ENCODE peak calls at places on chromosomes 2 and 18, in nine cellular contexts. One of them, this sample, is unnamed.

GRCh38 chr2:150705767-150706166 is 218.3 kb upstream of the RND3 start:
- DNase-seq in body of pancreas: no peak
- DNase-seq in aorta: no peak
- DNase-seq in cardiac fibroblast: no peak
- DNase-seq in neuronal stem cell: no peak
- DNase-seq in HL-60: no peak
- DNase-seq in pancreas: no peak
- DNase-seq in PC-3: peak
- DNase-seq in heart right ventricle: no peak
- DNase-seq in this sample: no peak

GRCh38 chr2:187434342-187434785 is 13.7 kb downstream of the CALCRL start:
- DNase-seq in body of pancreas: no peak
- DNase-seq in aorta: no peak
- DNase-seq in cardiac fibroblast: peak
- DNase-seq in neuronal stem cell: no peak
- DNase-seq in HL-60: no peak
- DNase-seq in pancreas: no peak
- DNase-seq in PC-3: no peak
- DNase-seq in heart right ventricle: no peak
- DNase-seq in this sample: no peak

GRCh38 chr2:40352321-40353099 is 99.4 kb downstream of the SLC8A1 start:
- DNase-seq in body of pancreas: no peak
- DNase-seq in aorta: no peak
- DNase-seq in cardiac fibroblast: peak
- DNase-seq in neuronal stem cell: no peak
- DNase-seq in HL-60: no peak
- DNase-seq in pancreas: no peak
- DNase-seq in PC-3: peak
- DNase-seq in heart right ventricle: no peak
- DNase-seq in this sample: no peak

GRCh38 chr18:61865466-61866165 is 27.2 kb downstream of the RNF152 start:
- DNase-seq in body of pancreas: no peak
- DNase-seq in aorta: no peak
- DNase-seq in cardiac fibroblast: peak
- DNase-seq in neuronal stem cell: no peak
- DNase-seq in HL-60: no peak
- DNase-seq in pancreas: no peak
- DNase-seq in PC-3: no peak
- DNase-seq in heart right ventricle: no peak
- DNase-seq in this sample: no peak

GRCh38 chr2:203400805-203401585 is 72.8 kb downstream of the ABI2 start:
- DNase-seq in body of pancreas: no peak
- DNase-seq in aorta: no peak
- DNase-seq in cardiac fibroblast: no peak
- DNase-seq in neuronal stem cell: no peak
- DNase-seq in HL-60: no peak
- DNase-seq in pancreas: no peak
- DNase-seq in PC-3: peak
- DNase-seq in heart right ventricle: no peak
- DNase-seq in this sample: no peak

GRCh38 chr2:97706112-97706511 is 7.3 kb upstream of the ZAP70 start:
- DNase-seq in body of pancreas: no peak
- DNase-seq in aorta: no peak
- DNase-seq in cardiac fibroblast: no peak
- DNase-seq in neuronal stem cell: no peak
- DNase-seq in HL-60: no peak
- DNase-seq in pancreas: no peak
- DNase-seq in PC-3: no peak
- DNase-seq in heart right ventricle: no peak
- DNase-seq in this sample: no peak

GRCh38 chr18:75129717-75130477 is 79.0 kb downstream of the PTGR3 start:
- DNase-seq in body of pancreas: no peak
- DNase-seq in aorta: no peak
- DNase-seq in cardiac fibroblast: no peak
- DNase-seq in neuronal stem cell: no peak
- DNase-seq in HL-60: no peak
- DNase-seq in pancreas: no peak
- DNase-seq in PC-3: no peak
- DNase-seq in heart right ventricle: no peak
- DNase-seq in this sample: peak

GRCh38 chr18:59063912-59064311 is 75.8 kb upstream of the SEC11C start:
- DNase-seq in body of pancreas: no peak
- DNase-seq in aorta: no peak
- DNase-seq in cardiac fibroblast: no peak
- DNase-seq in neuronal stem cell: no peak
- DNase-seq in HL-60: no peak
- DNase-seq in pancreas: no peak
- DNase-seq in PC-3: no peak
- DNase-seq in heart right ventricle: no peak
- DNase-seq in this sample: no peak

GRCh38 chr2:178845565-178846457 is 38.6 kb upstream of the TTN start:
- DNase-seq in body of pancreas: no peak
- DNase-seq in aorta: no peak
- DNase-seq in cardiac fibroblast: peak
- DNase-seq in neuronal stem cell: no peak
- DNase-seq in HL-60: no peak
- DNase-seq in pancreas: no peak
- DNase-seq in PC-3: peak
- DNase-seq in heart right ventricle: no peak
- DNase-seq in this sample: no peak

DNA sequence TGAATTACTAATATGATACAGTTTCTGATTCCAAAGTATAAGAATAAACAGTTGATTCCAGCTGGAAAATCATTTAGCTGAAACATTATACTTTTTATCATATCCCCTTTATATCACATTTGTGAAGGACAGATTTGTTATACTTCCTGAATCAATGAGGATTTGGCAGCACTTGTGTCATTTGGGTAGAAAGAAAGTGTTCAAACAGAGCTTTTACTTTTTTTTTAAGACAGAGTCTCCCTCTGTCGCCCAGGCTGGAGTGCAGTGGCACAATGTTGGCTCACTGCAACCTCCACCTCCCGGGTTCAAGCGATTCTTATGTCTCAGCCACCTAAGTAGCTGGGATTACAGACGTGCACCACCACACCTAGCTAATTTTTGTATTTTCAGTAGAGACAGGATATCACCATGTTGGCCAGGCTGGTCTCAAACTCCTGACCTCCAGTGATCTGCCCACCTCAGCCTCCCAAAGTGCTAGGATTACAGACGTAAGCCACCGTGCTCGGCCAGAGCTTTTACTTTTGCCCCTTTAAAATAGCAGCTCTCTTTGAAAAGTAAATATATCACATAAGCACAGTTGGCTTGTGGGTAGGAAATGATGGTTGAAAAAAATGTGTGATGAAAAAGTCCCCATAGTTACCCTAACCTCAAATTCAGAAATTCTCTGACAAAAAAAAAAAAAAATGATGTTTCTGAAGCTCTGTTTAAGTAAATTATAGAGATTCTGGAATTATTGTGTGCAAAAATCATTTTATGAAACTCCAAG is 95.2 kb downstream of the DTNA start:
- DNase-seq in body of pancreas: no peak
- DNase-seq in aorta: no peak
- DNase-seq in cardiac fibroblast: no peak
- DNase-seq in neuronal stem cell: no peak
- DNase-seq in HL-60: no peak
- DNase-seq in pancreas: no peak
- DNase-seq in PC-3: no peak
- DNase-seq in heart right ventricle: no peak
- DNase-seq in this sample: no peak
- H3K4me3 ChIP-seq in body of pancreas: no peak
- H3K4me3 ChIP-seq in aorta: no peak
- H3K4me3 ChIP-seq in cardiac fibroblast: no peak
- H3K4me3 ChIP-seq in neuronal stem cell: no peak
- H3K4me3 ChIP-seq in HL-60: no peak
- H3K4me3 ChIP-seq in pancreas: no peak
- H3K4me3 ChIP-seq in PC-3: no peak
- H3K4me3 ChIP-seq in heart right ventricle: no peak
- H3K4me3 ChIP-seq in this sample: no peak

GRCh38 chr2:234377761-234378341 is 119.0 kb downstream of the ARL4C start:
- DNase-seq in body of pancreas: no peak
- DNase-seq in aorta: no peak
- DNase-seq in cardiac fibroblast: peak
- DNase-seq in neuronal stem cell: no peak
- DNase-seq in HL-60: no peak
- DNase-seq in pancreas: no peak
- DNase-seq in PC-3: no peak
- DNase-seq in heart right ventricle: no peak
- DNase-seq in this sample: no peak
- H3K4me3 ChIP-seq in body of pancreas: no peak
- H3K4me3 ChIP-seq in aorta: no peak
- H3K4me3 ChIP-seq in cardiac fibroblast: no peak
- H3K4me3 ChIP-seq in neuronal stem cell: no peak
- H3K4me3 ChIP-seq in HL-60: no peak
- H3K4me3 ChIP-seq in pancreas: no peak
- H3K4me3 ChIP-seq in PC-3: no peak
- H3K4me3 ChIP-seq in heart right ventricle: no peak
- H3K4me3 ChIP-seq in this sample: no peak

GRCh38 chr2:28397043-28397381 is 4.4 kb downstream of the FOSL2 start:
- DNase-seq in body of pancreas: no peak
- DNase-seq in aorta: no peak
- DNase-seq in cardiac fibroblast: no peak
- DNase-seq in neuronal stem cell: no peak
- DNase-seq in HL-60: no peak
- DNase-seq in pancreas: no peak
- DNase-seq in PC-3: no peak
- DNase-seq in heart right ventricle: no peak
- DNase-seq in this sample: no peak
- H3K4me3 ChIP-seq in body of pancreas: no peak
- H3K4me3 ChIP-seq in aorta: peak
- H3K4me3 ChIP-seq in cardiac fibroblast: peak
- H3K4me3 ChIP-seq in neuronal stem cell: no peak
- H3K4me3 ChIP-seq in HL-60: peak
- H3K4me3 ChIP-seq in pancreas: no peak
- H3K4me3 ChIP-seq in PC-3: peak
- H3K4me3 ChIP-seq in heart right ventricle: peak
- H3K4me3 ChIP-seq in this sample: no peak

DNA sequence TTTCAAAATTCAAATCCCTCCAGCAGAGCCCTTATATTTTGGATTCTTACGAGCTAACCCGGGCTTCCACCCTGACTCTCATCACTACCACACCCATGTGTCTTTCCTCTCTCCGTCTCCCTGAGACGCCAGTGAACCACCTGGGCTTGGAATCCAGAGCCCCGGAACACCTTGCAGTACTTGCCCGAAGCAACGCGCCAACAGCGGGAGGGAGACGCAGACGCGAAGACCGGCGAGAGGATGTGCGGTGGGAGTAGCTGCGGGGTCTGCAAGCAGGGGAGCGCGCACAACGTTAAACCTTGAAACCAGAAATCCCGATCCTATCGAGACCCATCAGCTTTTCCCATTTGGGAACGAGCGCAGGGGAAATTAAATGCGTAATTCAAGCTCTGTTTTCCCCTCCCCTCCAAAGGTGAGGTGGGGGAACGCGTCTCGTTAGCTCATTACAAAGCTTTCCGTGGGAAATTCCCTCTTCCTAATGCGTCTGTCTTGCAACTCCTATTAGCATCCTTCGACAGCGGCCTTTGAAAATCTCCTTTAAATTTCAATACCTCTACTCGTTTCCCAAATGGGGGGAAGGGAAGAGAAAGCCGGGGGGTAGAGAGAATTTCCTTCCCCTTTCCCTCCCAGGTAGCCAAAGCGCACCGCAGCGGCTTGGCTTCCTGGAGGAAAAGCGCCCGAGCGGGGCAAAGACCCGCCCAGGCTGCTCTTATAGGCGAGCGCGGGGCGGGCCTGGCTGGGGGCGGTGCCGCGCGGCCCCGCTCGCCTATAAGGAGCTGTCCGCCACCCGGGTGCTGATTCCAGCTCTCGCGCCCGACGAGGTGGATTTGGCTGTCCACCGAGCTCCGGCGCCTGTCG is at the start of gene CNTNAP5:
- DNase-seq in body of pancreas: peak
- DNase-seq in aorta: peak
- DNase-seq in cardiac fibroblast: peak
- DNase-seq in neuronal stem cell: peak
- DNase-seq in HL-60: peak
- DNase-seq in pancreas: peak
- DNase-seq in PC-3: no peak
- DNase-seq in heart right ventricle: peak
- DNase-seq in this sample: peak
- H3K4me3 ChIP-seq in body of pancreas: no peak
- H3K4me3 ChIP-seq in aorta: no peak
- H3K4me3 ChIP-seq in cardiac fibroblast: peak
- H3K4me3 ChIP-seq in neuronal stem cell: peak
- H3K4me3 ChIP-seq in HL-60: no peak
- H3K4me3 ChIP-seq in pancreas: no peak
- H3K4me3 ChIP-seq in PC-3: no peak
- H3K4me3 ChIP-seq in heart right ventricle: no peak
- H3K4me3 ChIP-seq in this sample: peak